ENCODE peak calls at places on chromosomes 12 and 14, in six cellular contexts. R is neuronal stem cell, Q is IMR-90, F is H1, Y is mesenchymal stem cell, A is mesendoderm. C is an unnamed sample.

GRCh38 chr14:105165761-105166485 is 2.7 kb downstream of the JAG2 start:
- DNase-seq in R (no peak), Q (no peak), F (no peak), Y (no peak), A (no peak), C (no peak)

GRCh38 chr12:122846622-122847515 is 11.6 kb downstream of the HIP1R start:
- DNase-seq in R (no peak), Q (no peak), F (no peak), Y (no peak), A (no peak), C (peak)

GRCh38 chr12:65208125-65208524 is 38.7 kb downstream of the LEMD3 start:
- DNase-seq in R (no peak), Q (no peak), F (no peak), Y (no peak), A (peak), C (no peak)

GRCh38 chr12:64757778-64758177 is 1.4 kb downstream of the GNS start:
- DNase-seq in R (no peak), Q (no peak), F (no peak), Y (no peak), A (no peak), C (no peak)

GRCh38 chr12:4997939-4998338 is 45.7 kb upstream of the KCNA5 start:
- DNase-seq in R (no peak), Q (peak), F (no peak), Y (peak), A (peak), C (no peak)

GRCh38 chr12:52091869-52092268 is 12.4 kb downstream of the SMIM41 start:
- DNase-seq in R (no peak), Q (no peak), F (no peak), Y (no peak), A (no peak), C (no peak)

GRCh38 chr14:57209561-57209960 is 59.1 kb downstream of the EXOC5 start:
- DNase-seq in R (no peak), Q (peak), F (no peak), Y (peak), A (no peak), C (no peak)

GRCh38 chr12:105741786-105742566 is 396.8 kb downstream of the NUAK1 start:
- DNase-seq in R (no peak), Q (peak), F (no peak), Y (peak), A (no peak), C (no peak)

GRCh38 chr12:51864701-51865469 is 16.4 kb upstream of the FIGNL2 start:
- DNase-seq in R (no peak), Q (no peak), F (no peak), Y (no peak), A (peak), C (peak)

GRCh38 chr12:90399317-90399716 is 555.7 kb downstream of the CCER1 start:
- DNase-seq in R (no peak), Q (no peak), F (no peak), Y (peak), A (no peak), C (no peak)

GRCh38 chr12:48285751-48286650 is 64.7 kb downstream of the ZNF641 start:
- DNase-seq in R (no peak), Q (no peak), F (no peak), Y (no peak), A (peak), C (no peak)

GRCh38 chr12:81329088-81329487 is 251.2 kb downstream of the ACSS3 start:
- DNase-seq in R (no peak), Q (peak), F (peak), Y (peak), A (peak), C (peak)

GRCh38 chr14:20454645-20455354 is at the start of the genes APEX1 and OSGEP:
- DNase-seq in R (peak), Q (peak), F (peak), Y (peak), A (peak), C (peak)

GRCh38 chr12:76137611-76138010 is 53.1 kb upstream of the NAP1L1 start:
- DNase-seq in R (no peak), Q (peak), F (no peak), Y (peak), A (peak), C (no peak)

GRCh38 chr12:42213954-42214426 is 24.1 kb downstream of the YAF2 start:
- DNase-seq in R (no peak), Q (peak), F (no peak), Y (peak), A (no peak), C (no peak)

GRCh38 chr14:67199016-67199415 is 9.8 kb downstream of the GARIN2 start:
- DNase-seq in R (no peak), Q (peak), F (no peak), Y (no peak), A (no peak), C (no peak)

GRCh38 chr14:61145903-61146411 is 135.2 kb downstream of the TMEM30B start:
- DNase-seq in R (no peak), Q (peak), F (no peak), Y (no peak), A (peak), C (no peak)

DNA sequence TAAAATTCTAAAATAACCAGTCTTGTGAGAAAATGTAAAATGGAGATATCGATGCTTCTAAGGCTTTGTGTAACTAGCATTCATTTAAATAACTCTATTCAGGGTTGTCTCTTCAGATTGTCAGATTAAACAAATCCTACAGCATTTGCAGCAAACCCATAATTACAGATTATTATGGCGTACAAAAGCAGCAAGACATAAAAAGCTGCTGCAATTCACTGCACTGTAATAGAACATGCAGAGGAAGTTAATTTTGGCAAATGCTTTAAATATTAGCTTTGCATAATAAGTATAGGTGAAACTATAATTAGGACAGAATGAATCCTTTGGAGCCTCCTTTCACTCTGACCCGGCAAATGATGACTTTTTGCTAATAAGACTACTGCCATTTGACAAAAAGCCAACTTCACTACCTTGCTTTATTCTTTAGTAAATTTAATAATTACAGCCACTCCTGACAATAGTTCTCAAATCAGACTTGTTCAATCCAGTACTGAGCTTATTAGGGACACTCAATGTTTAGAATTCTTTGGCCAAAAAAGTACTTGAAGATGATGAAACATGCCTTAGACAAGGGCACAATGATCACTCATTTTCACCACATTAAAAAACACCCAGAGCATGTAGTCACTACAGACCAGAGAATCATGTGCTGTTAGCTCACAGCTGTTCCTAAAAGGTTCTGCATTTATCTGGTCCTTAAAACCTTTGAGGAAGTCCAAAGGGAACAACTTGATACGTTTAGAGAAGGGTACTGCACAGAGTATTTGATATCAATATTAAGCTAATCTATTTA is 98.5 kb downstream of the INSM2 start:
- DNase-seq in R (no peak), Q (peak), F (no peak), Y (peak), A (no peak), C (no peak)
- H3K4me2 ChIP-seq in R (no peak), Q (no peak), F (no peak), Y (no peak), A (no peak), C (no peak)

DNA sequence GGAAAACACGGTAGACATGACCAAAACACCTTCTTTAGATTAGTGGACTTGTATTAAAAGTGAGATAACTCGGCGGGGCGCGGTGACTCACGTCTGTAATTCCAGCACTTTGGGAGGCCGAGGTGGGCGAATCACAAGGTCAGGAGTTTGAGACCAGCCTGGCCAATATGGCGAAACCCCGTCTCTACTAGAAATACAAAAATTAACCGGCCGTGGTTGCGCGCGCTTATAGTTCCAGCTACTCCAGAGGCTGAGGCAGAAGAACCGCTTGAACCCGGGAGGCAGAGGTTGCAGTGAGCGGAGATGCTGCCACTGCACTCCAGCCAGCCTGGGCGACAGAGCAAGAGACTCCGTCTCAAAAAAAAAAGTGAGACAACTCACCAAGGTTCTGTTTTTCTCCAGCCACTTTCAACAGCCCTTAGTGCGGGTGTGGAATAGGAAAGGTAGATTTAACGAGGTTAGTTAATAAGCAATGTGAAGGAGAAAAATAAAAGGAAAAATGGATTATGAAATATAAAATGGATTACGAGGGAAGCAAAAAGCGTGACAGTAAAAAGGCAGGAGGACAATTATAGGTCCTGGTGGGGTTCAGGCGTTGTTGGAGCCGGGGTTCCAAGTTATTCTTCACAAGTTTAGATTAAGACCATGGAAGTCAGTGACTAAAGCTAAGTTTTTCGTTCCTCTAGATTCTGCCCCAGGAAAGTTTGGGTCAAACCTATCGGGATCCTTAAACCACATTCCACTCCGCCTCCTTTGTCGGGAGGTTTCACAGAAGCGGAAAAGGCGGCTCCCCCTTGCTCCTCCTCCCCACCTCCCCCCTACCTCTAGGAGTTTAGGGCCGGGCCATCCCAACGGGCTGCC is 534 bp downstream of the PPP2R3C start:
- DNase-seq in R (no peak), Q (no peak), F (no peak), Y (peak), A (no peak), C (no peak)
- H2AK5ac ChIP-seq in R (no peak), Q (peak), F (peak), Y (no peak), A (no peak), C (no peak)

DNA sequence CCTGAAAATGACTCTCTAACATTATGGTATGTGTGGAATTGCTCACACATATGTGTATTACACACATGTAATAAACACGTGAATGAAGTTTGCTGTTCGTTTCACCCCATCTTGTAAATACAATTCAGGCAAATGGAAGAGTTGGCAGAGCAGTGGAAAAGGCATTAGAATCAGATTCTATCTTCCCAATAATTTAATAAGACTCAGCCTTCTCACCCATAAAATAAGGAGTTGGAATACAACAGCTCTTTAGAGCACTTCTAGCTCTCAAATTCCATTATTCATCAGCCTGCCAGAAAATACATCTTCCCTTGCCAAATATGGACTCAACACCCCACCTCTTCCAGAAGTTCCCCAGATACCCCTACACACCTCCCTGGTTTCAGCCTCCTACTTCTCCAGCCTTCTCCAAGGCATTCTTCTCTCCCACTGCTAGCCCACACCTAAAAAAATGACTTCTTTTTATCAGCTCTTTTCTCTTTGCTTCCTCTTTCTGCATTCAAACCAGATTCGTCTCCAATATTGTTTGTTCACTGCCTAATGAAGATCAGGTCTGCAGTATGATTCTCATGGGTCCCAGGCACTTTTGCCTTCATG is 66.2 kb upstream of the DYRK2 start:
- DNase-seq in R (no peak), Q (no peak), F (no peak), Y (no peak), A (no peak), C (no peak)
- H3K4me2 ChIP-seq in R (no peak), Q (no peak), F (no peak), Y (no peak), A (no peak), C (no peak)

GRCh38 chr14:68527329-68527851 is 265.5 kb downstream of the ZFP36L1 start:
- DNase-seq in R (no peak), Q (no peak), F (no peak), Y (peak), A (peak), C (no peak)

GRCh38 chr14:68523994-68524725 is 268.7 kb downstream of the ZFP36L1 start:
- DNase-seq in R (no peak), Q (no peak), F (peak), Y (no peak), A (no peak), C (no peak)

GRCh38 chr14:68528031-68528687 is 264.7 kb downstream of the ZFP36L1 start:
- DNase-seq in R (no peak), Q (no peak), F (no peak), Y (no peak), A (no peak), C (no peak)

GRCh38 chr14:68525516-68525915 is 267.4 kb downstream of the ZFP36L1 start:
- DNase-seq in R (no peak), Q (no peak), F (no peak), Y (no peak), A (no peak), C (no peak)

GRCh38 chr14:68526420-68527105 is 266.3 kb downstream of the ZFP36L1 start:
- DNase-seq in R (no peak), Q (no peak), F (no peak), Y (no peak), A (no peak), C (no peak)
- H2AK5ac ChIP-seq in R (no peak), Q (peak), F (no peak), Y (no peak), A (no peak), C (no peak)

DNA sequence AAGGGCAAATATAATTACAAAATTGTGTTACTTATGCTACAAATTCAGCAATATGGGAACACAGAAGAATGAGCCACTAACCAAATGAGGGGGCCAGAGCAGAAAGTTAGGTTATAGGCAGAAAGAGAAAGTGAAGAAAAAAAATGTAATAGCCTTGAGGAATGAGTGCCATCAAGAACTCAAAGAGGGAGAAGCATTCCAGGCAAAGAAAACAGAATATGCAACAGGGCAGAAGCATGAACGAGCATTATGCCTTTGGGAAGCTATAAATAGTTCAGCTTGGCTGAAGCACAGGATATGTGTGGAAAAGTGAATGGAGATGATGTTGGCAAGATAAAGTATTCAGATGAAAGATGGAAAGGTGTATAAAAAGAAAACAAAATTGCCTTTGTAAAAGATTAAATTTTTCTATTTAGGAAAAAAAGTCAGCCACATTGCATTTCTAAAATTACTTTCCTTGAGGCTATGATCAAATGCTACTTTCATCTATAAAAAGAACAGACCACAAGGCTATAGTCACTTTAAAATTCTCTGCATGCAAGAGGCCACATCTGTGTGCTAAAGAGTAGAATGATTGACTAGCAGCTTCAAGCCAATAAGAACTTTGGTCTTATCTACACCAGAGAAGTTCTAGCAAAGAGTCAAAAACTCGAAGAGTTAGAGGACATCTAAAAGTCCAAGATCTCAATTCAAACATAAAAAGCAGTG is 193.6 kb upstream of the GARIN6 start:
- DNase-seq in R (no peak), Q (no peak), F (no peak), Y (no peak), A (peak), C (no peak)
- H3K4me2 ChIP-seq in R (no peak), Q (no peak), F (no peak), Y (no peak), A (no peak), C (no peak)

DNA sequence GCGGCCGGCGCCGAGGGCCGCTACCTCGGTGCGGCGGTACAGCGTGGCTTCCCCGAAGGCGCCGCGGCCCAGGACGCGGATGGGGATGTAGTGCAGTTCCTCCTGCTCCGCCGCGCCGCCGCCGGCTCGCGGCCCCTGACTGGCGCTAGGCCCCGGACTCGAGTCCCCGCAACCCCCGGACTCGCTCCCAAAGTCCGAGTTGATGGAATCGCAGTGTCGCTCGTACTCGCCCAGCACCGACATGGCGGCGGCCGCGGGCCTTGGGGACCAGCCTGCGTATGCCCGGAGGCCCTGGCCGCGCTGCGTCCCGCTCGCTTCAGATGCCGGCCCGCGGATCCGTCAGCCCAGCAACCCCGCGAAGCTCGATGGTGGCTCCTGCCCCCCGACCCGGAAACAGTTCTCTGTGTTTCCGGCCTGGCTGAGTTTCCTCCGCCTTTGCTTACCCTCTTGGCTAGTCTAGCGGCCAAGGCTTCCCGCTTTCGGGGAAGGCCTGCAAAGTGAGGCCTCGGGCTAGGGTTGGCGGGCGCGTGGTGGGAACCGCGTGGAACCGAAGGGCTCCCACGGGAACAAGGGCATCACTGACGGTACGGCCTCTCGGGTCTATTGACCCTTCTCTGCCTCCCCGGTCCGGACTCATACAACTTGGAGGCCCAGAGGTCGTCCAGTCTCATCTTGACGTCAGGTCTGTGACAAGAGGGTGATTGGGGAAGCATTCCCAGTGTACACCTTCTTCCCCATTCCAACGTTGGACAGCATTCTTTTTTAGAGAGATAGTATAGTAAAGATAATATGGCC is at the start of gene NEK9:
- DNase-seq in R (peak), Q (peak), F (peak), Y (peak), A (peak), C (peak)
- H2AK5ac ChIP-seq in R (no peak), Q (peak), F (no peak), Y (no peak), A (no peak), C (no peak)